ENCODE peak calls at places on chromosomes 5 and 9, in nine cellular contexts. M, D, C, J, V, N, B, U and H are unnamed samples.

GRCh38 chr5:165029471-165029870 is 1524.1 kb downstream of the MAT2B start:
- DNase-seq in M (peak; percentile 52), D (peak; percentile 45), C (no peak), J (no peak), V (no peak), N (no peak), B (no peak), U (no peak), H (no peak)

GRCh38 chr9:96051423-96051822 is 175.9 kb downstream of the ERCC6L2 start:
- DNase-seq in M (no peak), D (no peak), C (no peak), J (no peak), V (no peak), N (no peak), B (no peak), U (no peak), H (no peak)

GRCh38 chr5:57825026-57825683 is 342.5 kb upstream of the ACTBL2 start:
- DNase-seq in M (no peak), D (no peak), C (no peak), J (no peak), V (no peak), N (no peak), B (no peak), U (no peak), H (peak; percentile 90)

GRCh38 chr9:84573098-84573497 is 96.4 kb upstream of the NTRK2 start:
- DNase-seq in M (no peak), D (no peak), C (no peak), J (no peak), V (no peak), N (no peak), B (no peak), U (no peak), H (no peak)

GRCh38 chr9:91037511-91038482 is 236.2 kb downstream of the SYK start:
- DNase-seq in M (no peak), D (peak; percentile 88), C (no peak), J (peak; percentile 93), V (peak; percentile 82), N (peak; percentile 89), B (peak; percentile 54), U (no peak), H (peak; percentile 84)

GRCh38 chr5:112921833-112922817 is at the start of gene REEP5:
- DNase-seq in M (peak; percentile 90), D (peak; percentile 89), C (peak; percentile 88), J (peak; percentile 95), V (peak; percentile 89), N (peak; percentile 90), B (no peak), U (peak; percentile 64), H (peak; percentile 62)

GRCh38 chr5:72641164-72641563 is 134.0 kb upstream of the ZNF366 start:
- DNase-seq in M (no peak), D (no peak), C (no peak), J (no peak), V (no peak), N (no peak), B (no peak), U (no peak), H (no peak)

GRCh38 chr5:52491071-52491828 is 296.5 kb upstream of the ITGA1 start:
- DNase-seq in M (no peak), D (peak; percentile 46), C (no peak), J (no peak), V (no peak), N (no peak), B (no peak), U (no peak), H (no peak)

GRCh38 chr9:136722969-136723356 is 10.6 kb downstream of the DIPK1B start:
- DNase-seq in M (no peak), D (no peak), C (no peak), J (no peak), V (no peak), N (no peak), B (no peak), U (peak; percentile 3), H (no peak)

GRCh38 chr9:71741841-71742648 is 26.3 kb downstream of the CEMIP2 start:
- DNase-seq in M (no peak), D (peak; percentile 50), C (no peak), J (no peak), V (no peak), N (no peak), B (no peak), U (no peak), H (no peak)

GRCh38 chr9:2127486-2127885 is 112.3 kb downstream of the SMARCA2 start:
- DNase-seq in M (no peak), D (no peak), C (no peak), J (no peak), V (no peak), N (no peak), B (peak; percentile 45), U (no peak), H (peak; percentile 18)

GRCh38 chr5:93883459-93883858 is 142.1 kb upstream of the POU5F2 start:
- DNase-seq in M (no peak), D (no peak), C (no peak), J (no peak), V (no peak), N (no peak), B (no peak), U (no peak), H (no peak)

GRCh38 chr5:74326571-74327338 is 313.8 kb downstream of the ENC1 start:
- DNase-seq in M (no peak), D (peak; percentile 20), C (no peak), J (no peak), V (no peak), N (no peak), B (peak; percentile 11), U (peak; percentile 13), H (peak; percentile 89)

GRCh38 chr9:98168952-98169488 is 23.4 kb downstream of the CORO2A start:
- DNase-seq in M (peak; percentile 29), D (no peak), C (peak; percentile 57), J (no peak), V (no peak), N (peak; percentile 50), B (no peak), U (no peak), H (peak; percentile 10)

GRCh38 chr5:104909803-104910202 is 1347.2 kb upstream of the NUDT12 start:
- DNase-seq in M (no peak), D (no peak), C (no peak), J (no peak), V (no peak), N (no peak), B (no peak), U (no peak), H (no peak)

GRCh38 chr9:36738318-36738975 is 165.8 kb downstream of the MELK start:
- DNase-seq in M (no peak), D (no peak), C (no peak), J (no peak), V (no peak), N (no peak), B (no peak), U (no peak), H (peak; percentile 46)

GRCh38 chr5:7850533-7851239 is at the start of gene CFAP90:
- DNase-seq in M (peak; percentile 85), D (peak; percentile 79), C (peak; percentile 33), J (no peak), V (no peak), N (no peak), B (no peak), U (peak; percentile 63), H (no peak)

GRCh38 chr9:86720893-86721698 is 226.2 kb downstream of the GAS1 start:
- DNase-seq in M (no peak), D (no peak), C (no peak), J (no peak), V (no peak), N (no peak), B (no peak), U (no peak), H (no peak)

GRCh38 chr5:135857630-135858311 is 23.3 kb downstream of the SLC25A48 start:
- DNase-seq in M (no peak), D (no peak), C (no peak), J (peak; percentile 36), V (no peak), N (no peak), B (no peak), U (no peak), H (no peak)

GRCh38 chr9:119375892-119376291 is 6.7 kb upstream of the BRINP1 start:
- DNase-seq in M (peak; percentile 67), D (no peak), C (no peak), J (no peak), V (no peak), N (no peak), B (no peak), U (no peak), H (peak; percentile 2)

DNA sequence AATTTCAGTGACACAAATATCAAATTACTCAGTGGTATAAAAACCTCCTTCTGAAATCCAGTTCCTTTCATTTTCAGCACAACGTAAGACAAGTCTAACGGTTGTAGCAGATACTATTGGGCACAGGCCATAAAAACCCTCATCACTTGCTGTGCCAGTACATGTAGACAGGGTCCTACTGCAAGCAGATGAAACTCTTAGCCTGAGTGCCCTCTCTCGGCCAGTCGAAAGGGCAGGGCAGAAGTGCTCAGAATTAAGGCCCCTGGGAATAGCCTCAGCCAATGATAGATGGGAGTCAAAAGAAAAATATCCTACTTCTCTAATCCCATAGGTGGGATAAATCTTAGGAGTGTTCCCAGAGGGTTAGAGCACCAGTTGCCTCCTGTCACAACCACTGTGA is 168.5 kb upstream of the FER start:
- DNase-seq in M (no peak), D (no peak), C (no peak), J (no peak), V (no peak), N (no peak), B (no peak), U (no peak), H (no peak)
- TF ChIP-seq CTCF in M (no peak), D (no peak), C (no peak), J (no peak), V (no peak), N (no peak), B (no peak), U (no peak), H (no peak)

DNA sequence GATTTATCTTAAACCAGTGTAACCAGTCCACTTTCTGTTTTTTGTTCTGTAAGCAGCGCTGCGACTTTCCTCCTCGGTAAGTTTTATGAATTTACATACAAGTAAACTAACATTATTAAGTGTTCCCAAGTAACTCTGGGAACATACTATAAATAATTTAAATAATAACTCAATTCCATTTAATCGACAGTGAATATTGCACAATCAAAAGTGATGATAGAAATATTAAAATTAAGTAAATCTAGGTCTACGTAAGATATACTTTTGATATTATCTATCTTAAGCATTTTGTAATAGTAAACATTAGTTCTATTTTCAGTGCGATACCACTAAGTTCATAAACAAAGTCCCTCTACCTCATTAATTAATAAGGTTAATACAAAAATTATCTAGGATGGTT is 7.8 kb downstream of the NFIB start:
- DNase-seq in M (no peak), D (no peak), C (no peak), J (no peak), V (no peak), N (no peak), B (no peak), U (no peak), H (no peak)
- TF ChIP-seq CTCF in M (no peak), D (no peak), C (no peak), J (no peak), V (no peak), N (no peak), B (no peak), U (no peak), H (no peak)

GRCh38 chr9:93061791-93062299 is 3.3 kb downstream of the SUSD3 start:
- DNase-seq in M (no peak), D (peak; percentile 37), C (no peak), J (no peak), V (no peak), N (no peak), B (no peak), U (no peak), H (no peak)
- TF ChIP-seq CTCF in M (no peak), D (no peak), C (no peak), J (no peak), V (no peak), N (no peak), B (no peak), U (no peak), H (no peak)

GRCh38 chr9:131722260-131722659 is 17.6 kb downstream of the RAPGEF1 start:
- DNase-seq in M (no peak), D (no peak), C (peak; percentile 69), J (no peak), V (no peak), N (no peak), B (no peak), U (no peak), H (no peak)
- TF ChIP-seq CTCF in M (no peak), D (no peak), C (peak; percentile 48), J (no peak), V (no peak), N (no peak), B (no peak), U (no peak), H (no peak)